ENCODE peak calls at places on chromosome 19, in eight cellular contexts. F, Z, X, G, S, A, R and J are unnamed samples.

GRCh38 chr19:38850976-38851621 is 1.3 kb upstream of the HNRNPL start:
- DNase-seq in F (peak), Z (peak), X (no peak), G (no peak), S (no peak), A (no peak), R (peak), J (no peak)

GRCh38 chr19:37594982-37595382 is 306 bp downstream of the ZNF540 start:
- DNase-seq in F (peak), Z (peak), X (peak), G (no peak), S (no peak), A (no peak), R (peak), J (no peak)

GRCh38 chr19:36009220-36009619 is 607 bp upstream of the SYNE4 start:
- DNase-seq in F (peak), Z (peak), X (no peak), G (no peak), S (peak), A (peak), R (peak), J (peak)

GRCh38 chr19:10269333-10270179 is 1.4 kb upstream of the ICAM1 start:
- DNase-seq in F (peak), Z (peak), X (no peak), G (peak), S (peak), A (peak), R (peak), J (peak)

GRCh38 chr19:44111910-44112463 is 1.2 kb upstream of the ZNF225 start:
- DNase-seq in F (peak), Z (no peak), X (no peak), G (no peak), S (peak), A (no peak), R (no peak), J (no peak)

GRCh38 chr19:46710687-46711086 is 6.2 kb downstream of the PRKD2 start:
- DNase-seq in F (no peak), Z (no peak), X (no peak), G (no peak), S (peak), A (no peak), R (no peak), J (no peak)

GRCh38 chr19:38003427-38004099 is 96.6 kb downstream of the SIPA1L3 start:
- DNase-seq in F (peak), Z (no peak), X (peak), G (peak), S (peak), A (no peak), R (peak), J (peak)

GRCh38 chr19:38233740-38234251 is 9.8 kb upstream of the DPF1 start:
- DNase-seq in F (peak), Z (peak), X (no peak), G (peak), S (peak), A (peak), R (peak), J (peak)

GRCh38 chr19:48216933-48217332 is 38.8 kb downstream of the CARD8 start:
- DNase-seq in F (no peak), Z (no peak), X (no peak), G (no peak), S (no peak), A (no peak), R (no peak), J (no peak)

GRCh38 chr19:710767-711166 is 2.0 kb downstream of the PALM start:
- DNase-seq in F (no peak), Z (no peak), X (no peak), G (no peak), S (no peak), A (no peak), R (peak), J (no peak)

GRCh38 chr19:13965377-13965896 is 13.1 kb downstream of the DCAF15 start:
- DNase-seq in F (no peak), Z (no peak), X (no peak), G (no peak), S (no peak), A (no peak), R (no peak), J (no peak)
- TF ChIP-seq CTCF in F (no peak), Z (no peak), X (no peak), G (no peak), S (no peak), A (no peak), R (no peak), J (no peak)

DNA sequence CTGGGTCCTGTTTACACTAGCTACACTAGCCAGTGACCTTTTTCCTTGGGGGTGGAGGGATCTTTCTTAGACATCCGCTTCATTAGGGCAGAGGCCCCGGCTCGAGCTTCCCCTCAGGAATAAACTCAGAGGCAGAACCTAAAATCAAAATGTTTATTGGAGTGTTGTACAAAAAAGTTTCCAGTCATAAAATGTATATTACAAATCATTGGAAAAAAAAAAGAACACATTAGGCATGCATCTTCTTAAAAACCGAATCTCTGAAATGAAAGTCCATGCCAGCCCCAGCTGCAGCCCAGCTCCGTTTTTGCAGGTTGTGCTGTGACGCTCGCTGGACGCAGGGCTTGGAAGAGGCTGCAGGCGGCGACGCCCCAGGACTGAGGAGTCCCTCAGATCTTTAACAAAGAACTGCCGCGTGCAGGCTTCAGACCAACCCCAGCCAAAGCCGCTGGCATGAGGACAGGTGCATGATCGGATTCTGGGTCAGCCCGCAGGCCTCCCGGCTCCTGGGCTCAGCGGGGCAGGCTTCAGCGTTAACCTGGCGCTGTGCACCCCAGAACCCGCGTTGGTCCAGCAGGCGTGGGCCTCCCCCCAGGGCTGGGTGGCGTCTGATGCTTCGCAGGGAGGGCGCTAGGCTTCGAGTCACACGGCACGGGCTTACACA is 773 bp upstream of the TIMM13 start:
- DNase-seq in F (peak), Z (no peak), X (no peak), G (no peak), S (peak), A (no peak), R (peak), J (no peak)
- TF ChIP-seq CTCF in F (no peak), Z (no peak), X (no peak), G (no peak), S (no peak), A (no peak), R (no peak), J (no peak)

GRCh38 chr19:2317756-2318155 is 9.8 kb upstream of the LINGO3 start:
- DNase-seq in F (no peak), Z (no peak), X (no peak), G (no peak), S (no peak), A (no peak), R (no peak), J (no peak)

GRCh38 chr19:2317300-2317699 is 9.3 kb upstream of the LINGO3 start:
- DNase-seq in F (no peak), Z (no peak), X (no peak), G (no peak), S (no peak), A (no peak), R (no peak), J (no peak)

GRCh38 chr19:2312819-2313501 is 5.0 kb upstream of the LINGO3 start:
- DNase-seq in F (no peak), Z (no peak), X (no peak), G (no peak), S (no peak), A (no peak), R (no peak), J (no peak)

GRCh38 chr19:2315121-2315817 is 7.3 kb upstream of the LINGO3 start:
- DNase-seq in F (no peak), Z (no peak), X (no peak), G (no peak), S (no peak), A (no peak), R (no peak), J (no peak)

DNA sequence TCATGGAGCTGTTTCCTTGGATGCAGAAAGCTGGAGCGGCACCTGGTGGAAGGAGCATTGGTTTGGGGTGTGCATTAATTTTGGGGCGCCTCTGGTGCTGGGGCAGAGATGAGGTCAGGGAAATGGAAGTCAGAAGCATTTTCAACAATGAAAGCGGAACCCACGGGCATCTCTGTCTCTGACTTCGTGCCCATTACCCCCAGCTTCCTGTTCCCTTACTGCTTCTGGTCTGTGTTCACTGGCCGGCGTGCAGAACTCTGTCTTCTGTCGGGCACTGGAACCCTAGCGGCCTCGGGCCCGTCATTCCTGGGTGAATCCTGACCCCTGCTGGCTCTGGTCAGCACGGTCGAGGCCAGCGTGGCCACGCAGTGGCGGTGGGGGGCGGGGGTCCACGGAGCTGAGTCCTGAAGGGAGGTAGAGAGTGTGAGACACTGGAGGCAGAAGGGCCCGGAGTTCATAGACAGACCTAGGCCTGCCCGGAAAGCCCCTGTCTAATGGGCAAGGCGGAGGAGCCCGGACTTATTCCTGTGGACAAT is 7.9 kb upstream of the LINGO3 start:
- DNase-seq in F (peak), Z (no peak), X (no peak), G (peak), S (peak), A (peak), R (peak), J (no peak)
- TF ChIP-seq CTCF in F (peak), Z (peak), X (peak), G (peak), S (peak), A (peak), R (peak), J (peak)

DNA sequence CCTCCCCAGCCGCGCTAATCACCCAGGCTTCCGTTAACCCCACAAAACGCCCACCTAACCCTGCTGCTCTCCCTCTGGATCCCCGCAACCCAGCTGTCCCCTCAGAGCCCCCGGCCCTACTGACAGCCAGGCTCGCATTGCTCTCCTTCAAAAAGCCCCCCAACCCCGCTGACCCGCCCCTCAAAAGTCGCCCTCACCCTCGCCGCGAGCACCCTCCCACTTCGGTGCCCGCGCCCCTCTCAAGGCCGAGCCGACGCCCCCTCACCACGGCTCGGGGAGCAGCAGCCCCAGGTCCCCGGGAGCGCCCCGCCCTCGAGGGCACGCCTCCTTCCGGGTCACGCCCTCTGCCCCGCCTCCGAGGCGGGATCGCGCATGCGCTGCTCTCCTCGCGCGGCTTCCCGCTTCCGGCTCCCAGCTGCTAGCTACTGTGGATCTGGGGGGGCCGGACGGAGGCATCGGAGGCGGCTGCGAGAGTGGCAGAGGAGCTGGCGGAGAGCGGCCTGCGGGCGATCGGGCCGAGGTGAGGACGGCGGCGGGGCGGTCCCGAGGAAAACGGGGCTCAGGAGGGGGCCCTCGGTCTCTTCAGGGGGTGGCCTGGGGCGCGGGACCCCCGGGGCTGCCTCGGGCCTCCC is 46.1 kb downstream of the ARHGEF18 start:
- DNase-seq in F (peak), Z (peak), X (peak), G (peak), S (peak), A (peak), R (peak), J (peak)
- TF ChIP-seq CTCF in F (no peak), Z (no peak), X (no peak), G (peak), S (no peak), A (no peak), R (no peak), J (no peak)

DNA sequence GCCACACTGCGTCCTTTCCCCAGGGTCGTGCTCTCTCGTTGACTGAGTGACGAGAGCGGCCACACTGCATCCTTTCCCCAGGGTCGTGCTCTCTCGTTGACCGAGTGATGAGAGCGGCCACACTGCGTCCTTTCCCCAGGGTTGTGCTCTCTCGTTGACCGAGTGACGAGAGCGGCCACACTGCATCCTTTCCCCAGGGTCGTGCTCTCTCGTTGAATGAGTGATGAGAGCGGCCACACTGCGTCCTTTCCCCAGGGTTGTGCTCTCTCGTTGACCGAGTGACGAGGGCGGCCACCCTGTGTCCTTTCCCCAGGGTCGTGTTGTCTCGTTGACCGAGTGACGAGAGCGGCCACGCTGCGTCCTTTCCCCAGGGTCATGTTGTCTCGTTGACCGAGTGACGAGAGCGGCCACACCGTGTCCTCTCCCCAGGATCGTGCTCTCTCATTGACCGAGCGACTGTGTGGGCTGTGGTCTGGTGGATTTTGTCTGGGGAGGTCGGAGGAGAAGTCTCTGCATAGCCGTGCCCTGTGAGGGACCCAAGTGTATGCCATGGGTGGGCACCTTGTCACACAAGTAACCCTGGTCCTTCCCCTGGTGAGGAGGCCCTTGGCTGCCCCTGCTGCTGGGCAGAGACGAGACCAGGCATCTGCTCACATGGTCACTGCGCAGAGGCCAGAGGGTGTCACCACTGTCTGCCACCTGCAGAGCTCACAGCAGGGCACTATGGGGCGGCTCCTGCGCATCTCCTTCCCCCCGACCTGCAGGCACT is 107.7 kb downstream of the KDM4B start:
- DNase-seq in F (no peak), Z (no peak), X (no peak), G (no peak), S (no peak), A (no peak), R (no peak), J (no peak)
- TF ChIP-seq CTCF in F (no peak), Z (no peak), X (no peak), G (no peak), S (no peak), A (no peak), R (no peak), J (no peak)